ENCODE peak calls at places on chromosomes 11 and 22, in nine cellular contexts. W is cardiac muscle cell, E is GM23338, H is brain microvascular endothelial cell, K is tibial artery, G is thoracic aorta, Z is colonic mucosa, I is A549, J is stomach. B is an unnamed sample.

GRCh38 chr11:2256293-2256913 is 14.0 kb downstream of the ASCL2 start:
- DNase-seq in J (no peak), K (no peak), E (no peak), Z (no peak), I (no peak), W (no peak), H (no peak), G (no peak), B (no peak)

GRCh38 chr11:115220423-115220822 is 283.8 kb downstream of the CADM1 start:
- DNase-seq in J (no peak), H (no peak), Z (no peak), K (no peak), E (no peak), W (no peak), I (no peak), G (no peak), B (no peak)

GRCh38 chr22:22816766-22817410 is 70.7 kb upstream of the IGLL5 start:
- DNase-seq in J (no peak), W (no peak), G (no peak), I (no peak), K (no peak), H (no peak), E (no peak), Z (no peak), B (no peak)

GRCh38 chr11:130781906-130782305 is 134.4 kb downstream of the SNX19 start:
- DNase-seq in W (no peak), H (peak), J (no peak), I (peak), Z (no peak), K (no peak), G (no peak), E (no peak), B (no peak)

GRCh38 chr11:69657911-69658605 is 17.1 kb downstream of the LTO1 start:
- DNase-seq in J (no peak), E (peak), Z (no peak), G (no peak), K (no peak), W (peak), H (no peak), I (no peak), B (no peak)

GRCh38 chr22:19815093-19815822 is 39.4 kb downstream of the GNB1L start:
- DNase-seq in K (no peak), H (no peak), J (peak), E (no peak), G (no peak), W (no peak), I (no peak), Z (no peak), B (no peak)

GRCh38 chr22:44299124-44299523 is 13.6 kb downstream of the SHISAL1 start:
- DNase-seq in H (no peak), J (no peak), K (no peak), I (no peak), E (no peak), Z (no peak), G (no peak), W (no peak), B (no peak)

GRCh38 chr22:23501708-23502107 is 78.4 kb downstream of the IGLL1 start:
- DNase-seq in I (no peak), K (no peak), J (no peak), H (no peak), G (no peak), Z (no peak), W (no peak), E (no peak), B (no peak)

GRCh38 chr22:19290400-19291217 is 910 bp downstream of the CLTCL1 start:
- DNase-seq in Z (no peak), W (peak), G (no peak), H (no peak), J (no peak), E (peak), I (no peak), K (no peak), B (no peak)

GRCh38 chr11:61598886-61599868 is 18.3 kb upstream of the SYT7 start:
- DNase-seq in Z (no peak), W (peak), K (no peak), J (no peak), E (peak), G (no peak), I (no peak), H (peak), B (no peak)

GRCh38 chr22:31342389-31343125 is 3.6 kb downstream of the PATZ1 start:
- DNase-seq in K (no peak), G (no peak), I (no peak), H (no peak), Z (peak), W (no peak), J (no peak), E (peak), B (no peak)

GRCh38 chr22:28112548-28113043 is 193.5 kb upstream of the PITPNB start:
- DNase-seq in H (peak), E (peak), G (peak), I (peak), J (no peak), W (peak), K (peak), Z (no peak), B (no peak)

GRCh38 chr11:45361551-45361950 is 75.4 kb upstream of the SYT13 start:
- DNase-seq in G (no peak), K (no peak), H (no peak), E (no peak), Z (no peak), J (no peak), W (no peak), I (no peak), B (no peak)

GRCh38 chr22:50437511-50438304 is 37.1 kb downstream of the SBF1 start:
- DNase-seq in J (no peak), Z (no peak), I (no peak), H (no peak), G (no peak), E (no peak), W (no peak), K (no peak), B (no peak)

DNA sequence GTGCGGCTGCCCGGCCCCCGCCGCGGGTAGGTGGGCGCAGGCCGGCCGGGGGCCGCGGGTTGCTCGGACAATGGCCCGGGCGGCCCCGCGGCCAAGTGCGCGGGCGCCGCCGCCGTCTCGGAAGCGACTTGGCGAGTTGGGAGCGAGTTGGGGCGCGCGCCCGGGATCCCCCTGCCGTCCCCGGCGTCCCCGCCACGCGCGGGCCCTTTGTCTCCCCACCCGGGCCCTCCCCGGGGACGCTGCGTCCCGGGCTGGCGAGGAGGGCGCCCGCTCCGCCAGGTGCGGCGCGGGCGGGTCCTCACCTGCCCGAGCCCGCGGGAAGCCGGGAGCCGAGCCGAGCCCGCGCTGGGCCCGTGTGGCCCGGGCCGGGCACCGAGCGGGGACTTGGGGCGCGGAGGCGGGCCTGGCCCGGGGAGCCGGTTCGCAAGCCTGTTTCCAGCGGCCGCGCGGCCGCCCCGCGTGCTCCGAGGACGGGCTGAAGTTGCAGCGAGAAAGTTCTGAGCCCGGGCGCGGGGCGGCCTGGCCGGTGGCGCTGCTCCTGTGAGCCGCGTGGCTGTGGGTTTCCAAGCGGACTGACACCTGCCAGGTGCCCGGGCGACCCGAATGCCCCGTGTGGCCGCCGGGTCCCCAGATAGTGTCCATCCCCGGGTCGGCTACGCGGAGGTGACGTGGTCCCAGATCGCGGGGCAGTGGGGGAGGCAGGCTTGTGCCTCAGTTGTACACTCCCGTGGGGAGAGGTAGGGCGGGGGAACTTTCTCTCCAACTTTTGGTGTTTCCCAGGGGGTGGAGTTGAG is 586 bp downstream of the LRP5 start:
- DNase-seq in Z (no peak), W (peak), I (no peak), K (no peak), H (no peak), E (peak), G (no peak), J (no peak), B (no peak)
- H3K27ac ChIP-seq in Z (peak), W (peak), I (peak), K (peak), H (peak), E (no peak), G (peak), J (peak), B (no peak)

GRCh38 chr11:65942531-65942930 is 2.7 kb upstream of the TSGA10IP start:
- DNase-seq in J (no peak), Z (no peak), I (no peak), E (no peak), K (no peak), G (no peak), W (no peak), H (no peak), B (no peak)

GRCh38 chr11:65944191-65944590 is 1.1 kb upstream of the TSGA10IP start:
- DNase-seq in H (no peak), G (no peak), J (no peak), Z (no peak), K (no peak), W (no peak), E (no peak), I (no peak), B (no peak)

GRCh38 chr11:65944767-65945166 is 513 bp upstream of the TSGA10IP start:
- DNase-seq in J (no peak), H (no peak), K (no peak), E (no peak), W (no peak), Z (no peak), G (no peak), I (no peak), B (no peak)

GRCh38 chr11:65945430-65945911 is at the start of gene TSGA10IP:
- DNase-seq in I (no peak), E (peak), G (no peak), Z (no peak), K (no peak), H (no peak), W (no peak), J (no peak), B (no peak)

DNA sequence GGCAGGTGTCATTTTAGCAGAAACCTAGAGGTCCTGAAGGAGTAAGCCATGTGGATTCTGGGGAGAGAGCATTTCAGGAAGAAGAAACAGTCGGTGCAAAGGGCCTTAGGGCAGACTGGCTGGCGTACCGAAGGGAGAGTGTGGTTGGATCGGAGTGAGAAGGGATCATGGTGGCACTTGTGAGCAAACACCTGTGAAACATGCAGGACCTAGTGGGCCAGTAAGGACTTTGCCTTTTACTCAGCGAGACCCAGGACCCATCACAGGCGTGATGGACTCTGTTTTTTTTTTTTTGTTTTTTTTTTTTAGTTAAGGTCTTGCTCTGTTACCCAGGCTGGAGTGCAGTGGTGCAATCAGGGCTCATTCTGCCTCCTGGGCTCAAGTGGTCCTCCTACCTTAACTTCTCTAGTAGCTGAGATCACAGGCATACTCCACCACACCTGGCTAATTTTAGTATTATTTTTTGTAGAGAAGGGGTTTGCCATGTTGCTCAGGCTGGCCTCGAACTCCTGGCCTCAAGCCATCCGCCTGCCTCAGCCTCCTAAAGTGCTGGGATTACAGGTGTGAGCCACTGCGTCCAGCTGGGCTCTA is 3.5 kb upstream of the TSGA10IP start:
- DNase-seq in Z (no peak), H (no peak), W (no peak), G (no peak), K (no peak), J (no peak), I (no peak), E (no peak), B (no peak)
- H3K27ac ChIP-seq in Z (no peak), H (peak), W (no peak), G (no peak), K (no peak), J (no peak), I (no peak), E (no peak), B (no peak)

DNA sequence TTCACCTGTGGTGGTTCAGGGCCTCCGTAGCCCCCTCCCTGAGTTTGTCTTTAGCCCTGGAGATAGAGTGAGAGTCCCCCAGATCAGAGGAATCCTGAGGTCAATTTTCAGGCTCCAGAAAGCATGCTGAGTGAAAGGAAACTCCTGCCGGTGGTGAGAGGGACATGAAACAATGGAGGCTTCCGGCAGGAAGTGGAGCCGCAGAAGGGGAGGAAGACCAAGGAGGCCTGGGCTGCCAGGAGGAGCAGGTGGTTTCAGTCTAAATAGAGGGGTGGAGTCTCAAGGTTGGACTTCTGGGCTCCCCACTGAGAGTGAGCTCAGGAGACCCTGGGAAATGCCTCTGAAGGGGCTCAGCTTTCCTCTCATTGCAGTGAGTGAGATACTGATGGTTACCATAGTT is 10.6 kb downstream of the SLCO2B1 start:
- DNase-seq in Z (no peak), H (no peak), E (no peak), K (no peak), J (no peak), W (no peak), G (no peak), I (no peak), B (no peak)
- H3K27ac ChIP-seq in Z (no peak), H (no peak), E (no peak), K (no peak), J (peak), W (no peak), G (no peak), I (no peak), B (peak)

GRCh38 chr11:65133724-65134123 is 595 bp downstream of the SYVN1 start:
- DNase-seq in Z (no peak), G (no peak), K (peak), J (peak), I (no peak), H (no peak), W (no peak), E (no peak), B (no peak)
- H3K27ac ChIP-seq in Z (peak), G (peak), K (peak), J (peak), I (peak), H (peak), W (peak), E (peak), B (peak)

GRCh38 chr11:73159297-73159696 is 17.2 kb upstream of the FCHSD2 start:
- DNase-seq in I (no peak), K (no peak), H (no peak), W (no peak), G (no peak), Z (no peak), E (no peak), J (no peak), B (no peak)
- H3K27ac ChIP-seq in I (no peak), K (peak), H (peak), W (peak), G (peak), Z (no peak), E (no peak), J (peak), B (peak)

GRCh38 chr22:35397095-35397904 is 2.6 kb upstream of the MCM5 start:
- DNase-seq in W (no peak), K (no peak), G (no peak), Z (no peak), H (no peak), E (no peak), I (peak), J (no peak), B (no peak)
- H3K27ac ChIP-seq in W (no peak), K (no peak), G (no peak), Z (peak), H (no peak), E (peak), I (peak), J (peak), B (peak)

GRCh38 chr11:103946793-103947565 is 89.5 kb upstream of the DDI1 start:
- DNase-seq in Z (no peak), E (no peak), G (no peak), W (no peak), K (no peak), I (no peak), H (no peak), J (no peak), B (no peak)

GRCh38 chr11:103944251-103944944 is 92.0 kb upstream of the DDI1 start:
- DNase-seq in K (no peak), H (no peak), J (no peak), E (no peak), W (no peak), G (no peak), Z (no peak), I (no peak), B (no peak)

GRCh38 chr11:103949781-103950180 is 86.7 kb upstream of the DDI1 start:
- DNase-seq in J (no peak), H (no peak), W (no peak), K (no peak), I (peak), G (no peak), E (no peak), Z (no peak), B (no peak)

GRCh38 chr11:103948331-103948730 is 88.1 kb upstream of the DDI1 start:
- DNase-seq in I (no peak), W (no peak), H (no peak), G (no peak), J (no peak), E (no peak), Z (no peak), K (no peak), B (no peak)

DNA sequence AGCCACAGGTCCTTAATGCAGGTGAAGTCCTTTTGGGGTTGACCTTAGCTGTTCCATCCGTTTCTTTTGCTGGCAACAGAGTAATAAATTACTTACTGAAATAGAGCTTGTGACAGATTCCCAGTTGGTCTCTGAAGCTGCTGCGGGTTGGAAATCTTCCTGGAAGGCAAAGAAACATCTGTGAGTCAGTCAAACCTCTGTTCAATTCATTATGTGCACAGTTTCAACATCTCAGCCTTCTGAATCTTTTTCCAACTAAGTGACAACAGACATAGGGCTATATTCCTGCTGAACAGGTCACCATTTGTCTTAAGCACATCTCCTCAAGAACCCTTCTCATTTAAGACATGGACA is 88.9 kb upstream of the DDI1 start:
- DNase-seq in I (no peak), Z (no peak), W (no peak), K (peak), G (no peak), J (no peak), H (no peak), E (no peak), B (no peak)
- H3K27ac ChIP-seq in I (no peak), Z (no peak), W (no peak), K (peak), G (peak), J (no peak), H (no peak), E (no peak), B (no peak)

GRCh38 chr22:17911312-17911705 is 113.1 kb downstream of the MICAL3 start:
- DNase-seq in G (no peak), K (no peak), W (no peak), Z (no peak), E (no peak), I (no peak), H (no peak), J (no peak), B (no peak)
- H3K27ac ChIP-seq in G (peak), K (peak), W (peak), Z (no peak), E (peak), I (no peak), H (peak), J (peak), B (peak)

GRCh38 chr11:119421351-119421750 is 1.6 kb downstream of the THY1 start:
- DNase-seq in E (peak), J (no peak), H (no peak), Z (no peak), W (no peak), I (no peak), K (no peak), G (no peak), B (no peak)

GRCh38 chr11:119421941-119422504 is 949 bp downstream of the THY1 start:
- DNase-seq in G (no peak), E (peak), J (no peak), Z (no peak), I (no peak), W (peak), K (no peak), H (no peak), B (peak)

GRCh38 chr11:119423459-119424254 is 685 bp upstream of the THY1 start:
- DNase-seq in G (no peak), I (no peak), J (no peak), Z (no peak), H (no peak), W (no peak), K (no peak), E (no peak), B (no peak)

GRCh38 chr11:119424276-119424675 is 1.3 kb upstream of the THY1 start:
- DNase-seq in W (no peak), G (no peak), I (no peak), H (no peak), Z (no peak), J (no peak), E (no peak), K (no peak), B (no peak)

DNA sequence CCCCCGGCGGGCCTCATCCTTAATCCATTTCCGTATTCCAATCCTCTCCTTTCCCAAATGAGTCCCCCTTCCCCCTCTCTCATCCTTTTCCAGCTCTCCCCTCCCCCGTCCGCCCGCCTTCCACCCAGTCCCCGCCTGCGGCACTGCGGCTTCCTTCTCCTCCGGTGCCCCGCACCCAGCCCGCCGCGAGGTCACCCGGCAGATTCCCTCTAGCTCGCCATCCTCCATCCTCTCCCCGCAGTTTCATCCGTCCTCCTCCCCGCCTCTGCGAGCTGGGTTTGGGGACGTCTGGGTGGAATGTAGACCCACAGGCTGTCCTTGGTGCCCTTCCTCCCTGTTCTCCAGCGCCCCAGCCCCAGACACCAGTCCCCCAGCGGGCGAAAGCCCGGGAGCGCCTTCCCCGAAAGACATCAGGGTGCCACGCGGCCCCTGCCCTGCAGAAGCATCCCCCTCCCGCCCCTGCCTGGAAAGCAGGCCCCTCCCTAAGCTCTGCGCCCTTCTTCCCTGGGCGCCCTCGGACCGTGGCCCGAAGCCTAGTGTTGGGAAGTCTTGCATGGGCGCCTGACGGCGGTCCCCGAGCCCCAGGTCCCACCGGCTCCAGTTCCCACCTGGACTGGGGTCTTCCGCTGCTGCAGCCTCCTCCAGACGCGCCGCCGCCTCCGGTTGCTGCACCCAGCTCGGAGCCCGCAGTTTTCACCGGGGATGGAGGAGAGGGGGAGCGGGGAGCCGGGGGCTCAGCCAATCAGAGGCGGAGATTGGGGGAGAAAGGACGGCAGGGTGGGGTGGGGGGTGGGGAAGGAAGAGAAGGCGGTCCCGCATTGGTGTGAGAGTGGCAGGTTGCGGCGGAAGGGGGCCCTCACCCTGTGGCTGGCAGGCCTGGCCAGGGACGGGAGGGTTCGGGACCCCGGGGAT is at the start of gene THY1:
- DNase-seq in I (no peak), H (no peak), Z (no peak), K (no peak), E (peak), G (no peak), W (peak), J (no peak), B (no peak)
- H3K27ac ChIP-seq in I (peak), H (no peak), Z (no peak), K (peak), E (peak), G (no peak), W (no peak), J (no peak), B (peak)

B was measured in caudate nucleus.